ENCODE peak calls at places on chromosomes 12 and 14, in eight cellular contexts. W is psoas muscle, B is H9, K is right lobe of liver, D is endothelial cell of umbilical vein, C is RWPE1, T is pancreas, V is brain microvascular endothelial cell. Y is an unnamed sample.

GRCh38 chr12:72274926-72275325 is 2.8 kb downstream of the TRHDE start:
- DNase-seq in W (peak; percentile 38), B (no peak), K (peak; percentile 51), D (no peak), C (no peak), T (no peak), V (no peak), Y (no peak)

GRCh38 chr14:103696466-103697071 is 18.7 kb downstream of the XRCC3 start:
- DNase-seq in W (peak; percentile 80), B (no peak), K (no peak), D (peak; percentile 71), C (no peak), T (no peak), V (peak; percentile 32), Y (no peak)

GRCh38 chr12:24822121-24822899 is 126.6 kb downstream of the BCAT1 start:
- DNase-seq in W (no peak), B (no peak), K (no peak), D (no peak), C (no peak), T (no peak), V (peak; percentile 51), Y (no peak)

GRCh38 chr14:101992708-101993107 is 28.3 kb downstream of the DYNC1H1 start:
- DNase-seq in W (no peak), B (no peak), K (no peak), D (no peak), C (no peak), T (no peak), V (no peak), Y (no peak)

GRCh38 chr12:56216461-56216860 is 5.3 kb downstream of the RNF41 start:
- DNase-seq in W (no peak), B (no peak), K (no peak), D (no peak), C (no peak), T (no peak), V (no peak), Y (no peak)

GRCh38 chr12:111143216-111143756 is 222.9 kb upstream of the MYL2 start:
- DNase-seq in W (no peak), B (no peak), K (no peak), D (no peak), C (no peak), T (no peak), V (no peak), Y (no peak)

GRCh38 chr12:12542286-12542685 is 20.4 kb downstream of the DUSP16 start:
- DNase-seq in W (no peak), B (no peak), K (no peak), D (no peak), C (no peak), T (no peak), V (no peak), Y (no peak)

GRCh38 chr14:70982204-70982603 is 74.9 kb downstream of the PCNX1 start:
- DNase-seq in W (no peak), B (no peak), K (no peak), D (peak; percentile 31), C (no peak), T (no peak), V (no peak), Y (no peak)

GRCh38 chr14:71346685-71347084 is 439.4 kb downstream of the PCNX1 start:
- DNase-seq in W (no peak), B (no peak), K (no peak), D (no peak), C (no peak), T (no peak), V (no peak), Y (no peak)

GRCh38 chr14:68814376-68815287 is 21.8 kb upstream of the ZFP36L1 start:
- DNase-seq in W (peak; percentile 64), B (peak; percentile 78), K (peak; percentile 65), D (peak; percentile 70), C (no peak), T (peak; percentile 42), V (no peak), Y (peak; percentile 76)

GRCh38 chr12:95074766-95075165 is 1.3 kb upstream of the NR2C1 start:
- DNase-seq in W (no peak), B (no peak), K (no peak), D (no peak), C (no peak), T (no peak), V (no peak), Y (no peak)

DNA sequence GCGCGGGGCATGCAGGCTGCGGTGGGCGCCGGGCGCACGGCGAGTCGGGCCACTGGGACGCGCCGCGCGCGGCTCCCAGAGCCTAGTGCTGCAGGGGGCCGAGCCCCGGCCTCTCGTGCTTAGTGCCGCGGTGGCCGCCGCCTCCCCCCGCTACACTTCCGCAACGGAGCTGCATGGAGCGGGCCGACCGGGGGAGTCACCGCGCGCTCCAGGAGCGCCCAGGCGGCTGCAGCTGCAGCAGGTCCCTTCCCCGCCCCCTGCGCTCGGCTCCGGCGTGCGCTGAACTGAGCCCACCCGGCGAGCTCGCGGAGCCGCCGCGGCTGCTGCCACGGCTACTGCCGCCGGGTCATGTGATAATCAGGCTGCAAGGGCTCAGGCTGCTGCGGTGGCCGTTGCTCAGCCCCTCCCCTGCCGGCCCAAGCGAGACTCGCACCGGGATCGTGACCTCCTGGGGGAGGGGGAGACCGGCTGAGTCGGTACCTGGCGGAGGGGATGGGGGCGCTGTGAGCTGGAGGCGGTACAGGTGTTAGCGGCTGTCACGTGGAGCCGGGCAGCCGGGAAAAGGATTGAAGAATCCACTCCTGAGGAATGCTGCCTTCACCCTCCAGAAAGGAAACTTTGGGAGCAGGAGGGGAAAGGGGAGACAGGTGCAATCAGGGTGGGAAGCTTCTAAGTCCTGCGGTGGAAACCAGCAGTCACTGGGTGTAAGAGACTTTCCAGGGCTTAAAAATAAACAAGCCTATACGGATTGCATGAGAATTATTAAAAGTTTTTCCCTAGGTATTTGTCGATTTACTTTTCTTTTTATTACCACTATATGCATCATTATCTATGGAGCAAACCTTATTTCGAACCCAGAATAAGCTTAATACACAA is at the start of gene PPM1H:
- DNase-seq in W (peak; percentile 83), B (peak; percentile 99), K (peak; percentile 96), D (peak; percentile 63), C (peak; percentile 43), T (peak; percentile 94), V (peak; percentile 29), Y (peak; percentile 42)
- TF ChIP-seq CTCF in W (peak; percentile 37), B (peak; percentile 92), K (peak; percentile 59), D (peak; percentile 52), C (peak; percentile 14), T (peak; percentile 66), V (peak; percentile 53), Y (peak; percentile 43)

GRCh38 chr14:63840981-63841380 is 11.8 kb upstream of the SYNE2 start:
- DNase-seq in W (no peak), B (peak; percentile 40), K (no peak), D (no peak), C (no peak), T (no peak), V (no peak), Y (peak; percentile 77)
- TF ChIP-seq CTCF in W (no peak), B (peak; percentile 71), K (peak; percentile 4), D (peak; percentile 1), C (no peak), T (no peak), V (peak; percentile 38), Y (peak; percentile 34)

GRCh38 chr12:118302053-118302452 is 70.7 kb downstream of the TAOK3 start:
- DNase-seq in W (no peak), B (no peak), K (no peak), D (no peak), C (peak; percentile 44), T (no peak), V (no peak), Y (no peak)

GRCh38 chr12:118297284-118297683 is 75.4 kb downstream of the TAOK3 start:
- DNase-seq in W (no peak), B (no peak), K (no peak), D (no peak), C (no peak), T (no peak), V (no peak), Y (no peak)

GRCh38 chr12:118304093-118304492 is 68.6 kb downstream of the TAOK3 start:
- DNase-seq in W (no peak), B (no peak), K (no peak), D (no peak), C (no peak), T (no peak), V (no peak), Y (no peak)

DNA sequence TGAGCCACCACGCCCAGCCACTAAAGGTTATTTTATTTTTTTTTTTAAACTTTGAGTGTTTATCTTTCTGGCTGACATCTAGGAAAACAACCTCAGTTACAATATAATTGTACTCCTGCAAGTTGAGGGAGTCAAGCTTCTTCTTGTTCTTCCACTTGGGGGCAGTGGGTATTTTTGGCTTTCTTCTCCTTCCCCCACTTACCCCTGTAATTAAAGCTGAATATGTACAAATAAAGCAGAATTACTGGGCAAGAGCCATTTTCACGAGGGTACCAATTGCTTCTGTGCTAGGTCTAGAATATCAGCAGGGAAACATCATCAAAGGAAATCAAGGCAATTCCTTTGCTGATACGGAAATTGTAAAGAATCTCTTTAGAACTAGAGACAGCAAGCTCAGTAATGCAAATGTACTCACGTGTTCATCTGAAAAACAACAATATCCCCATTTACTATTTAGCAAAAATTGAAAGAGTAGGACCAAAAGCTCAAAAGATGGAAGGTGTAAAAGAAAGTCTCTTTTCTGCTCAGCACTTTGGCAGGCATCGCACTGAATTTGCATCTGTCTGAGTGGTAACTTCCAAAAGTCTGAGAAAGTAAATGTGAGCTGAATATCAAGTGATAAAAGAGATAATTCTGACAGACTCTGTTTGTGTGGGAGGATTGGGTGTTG is 72.8 kb downstream of the TAOK3 start:
- DNase-seq in W (no peak), B (no peak), K (no peak), D (no peak), C (no peak), T (no peak), V (no peak), Y (no peak)
- TF ChIP-seq CTCF in W (no peak), B (no peak), K (no peak), D (no peak), C (no peak), T (no peak), V (no peak), Y (no peak)

DNA sequence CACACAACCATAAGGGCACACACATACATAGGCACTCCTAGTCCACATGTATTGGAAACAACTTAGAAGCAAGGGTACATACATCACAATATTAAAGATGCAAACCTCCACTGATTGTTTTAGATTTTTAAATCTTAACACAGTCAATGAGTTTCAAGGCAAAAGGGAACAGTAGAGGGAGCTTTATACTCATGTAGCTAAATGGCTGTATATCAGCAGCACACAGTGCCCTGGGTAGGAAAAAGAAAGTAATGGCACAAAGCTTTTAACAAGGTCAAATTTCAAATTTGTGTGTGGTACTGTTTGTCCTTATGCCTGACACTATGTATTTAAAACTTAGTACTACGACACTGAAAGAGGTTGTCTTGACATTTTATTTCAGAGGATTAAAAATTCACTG is 262.0 kb downstream of the MED13L start:
- DNase-seq in W (no peak), B (no peak), K (no peak), D (peak; percentile 64), C (peak; percentile 15), T (no peak), V (peak; percentile 25), Y (no peak)
- TF ChIP-seq CTCF in W (peak; percentile 56), B (peak; percentile 58), K (peak; percentile 58), D (peak; percentile 34), C (peak; percentile 69), T (peak; percentile 18), V (peak; percentile 54), Y (peak; percentile 36)

Y was measured in activated CD8-positive, alpha-beta T cell treated with anti-CD3 and anti-CD28 coated beads for 36 hours.